ENCODE peak calls at places on chromosomes 4 and X, in five cellular contexts. V is Panc1, S is spleen, C is stomach, D is endothelial cell of umbilical vein. G is an unnamed sample.

GRCh38 chrX:144798972-144799371 is 448.3 kb upstream of the SPANXN1 start:
- DNase-seq in V (no peak), S (no peak), C (no peak), D (no peak), G (no peak)

GRCh38 chr4:26583865-26584652 is at the start of gene TBC1D19:
- DNase-seq in V (peak), S (peak), C (peak), D (peak), G (peak)

GRCh38 chr4:4328840-4329239 is 38.8 kb downstream of the ZBTB49 start:
- DNase-seq in V (no peak), S (no peak), C (no peak), D (no peak), G (no peak)

GRCh38 chrX:106862972-106863688 is 40.0 kb downstream of the RIPPLY1 start:
- DNase-seq in V (peak), S (peak), C (peak), D (peak), G (peak)

GRCh38 chrX:70476934-70477733 is 32.5 kb downstream of the DLG3 start:
- DNase-seq in V (no peak), S (no peak), C (peak), D (peak), G (no peak)

GRCh38 chrX:24491741-24492140 is 26.7 kb downstream of the PDK3 start:
- DNase-seq in V (no peak), S (no peak), C (no peak), D (no peak), G (no peak)

GRCh38 chrX:24396236-24396929 is 35.9 kb downstream of the SUPT20HL1 start:
- DNase-seq in V (no peak), S (no peak), C (no peak), D (peak), G (no peak)

GRCh38 chr4:173807347-173807746 is 277.3 kb upstream of the HAND2 start:
- DNase-seq in V (no peak), S (no peak), C (no peak), D (no peak), G (no peak)

GRCh38 chrX:118216488-118216887 is 99.9 kb upstream of the KLHL13 start:
- DNase-seq in V (no peak), S (no peak), C (peak), D (no peak), G (no peak)

GRCh38 chrX:40179333-40179732 is 81.6 kb upstream of the BCOR start:
- DNase-seq in V (no peak), S (peak), C (no peak), D (peak), G (peak)

GRCh38 chr4:188949608-188950007 is 810.4 kb downstream of the TRIML1 start:
- DNase-seq in V (no peak), S (no peak), C (no peak), D (no peak), G (no peak)

GRCh38 chr4:138727704-138728103 is 287.9 kb upstream of the NOCT start:
- DNase-seq in V (no peak), S (no peak), C (no peak), D (no peak), G (no peak)

GRCh38 chr4:23931489-23931830 is 41.6 kb upstream of the PPARGC1A start:
- DNase-seq in V (no peak), S (no peak), C (no peak), D (no peak), G (no peak)

GRCh38 chrX:143429021-143429570 is 88.2 kb downstream of the SPANXN3 start:
- DNase-seq in V (no peak), S (no peak), C (no peak), D (no peak), G (no peak)

GRCh38 chr4:17846256-17846655 is 35.5 kb downstream of the NCAPG start:
- DNase-seq in V (no peak), S (no peak), C (no peak), D (no peak), G (no peak)

GRCh38 chr4:120062663-120063195 is 3.9 kb downstream of the MAD2L1 start:
- DNase-seq in V (no peak), S (no peak), C (no peak), D (no peak), G (no peak)

GRCh38 chrX:65643786-65644111 is 23.7 kb upstream of the MSN start:
- DNase-seq in V (no peak), S (no peak), C (no peak), D (no peak), G (no peak)

GRCh38 chrX:65643046-65643785 is 24.2 kb upstream of the MSN start:
- DNase-seq in V (no peak), S (no peak), C (no peak), D (peak), G (no peak)

GRCh38 chrX:65647801-65648200 is 19.7 kb upstream of the MSN start:
- DNase-seq in V (no peak), S (no peak), C (no peak), D (no peak), G (no peak)

GRCh38 chrX:65644621-65645287 is 22.7 kb upstream of the MSN start:
- DNase-seq in V (no peak), S (no peak), C (peak), D (peak), G (no peak)
- H3K27ac ChIP-seq in V (no peak), S (no peak), C (peak), D (peak), G (no peak)

DNA sequence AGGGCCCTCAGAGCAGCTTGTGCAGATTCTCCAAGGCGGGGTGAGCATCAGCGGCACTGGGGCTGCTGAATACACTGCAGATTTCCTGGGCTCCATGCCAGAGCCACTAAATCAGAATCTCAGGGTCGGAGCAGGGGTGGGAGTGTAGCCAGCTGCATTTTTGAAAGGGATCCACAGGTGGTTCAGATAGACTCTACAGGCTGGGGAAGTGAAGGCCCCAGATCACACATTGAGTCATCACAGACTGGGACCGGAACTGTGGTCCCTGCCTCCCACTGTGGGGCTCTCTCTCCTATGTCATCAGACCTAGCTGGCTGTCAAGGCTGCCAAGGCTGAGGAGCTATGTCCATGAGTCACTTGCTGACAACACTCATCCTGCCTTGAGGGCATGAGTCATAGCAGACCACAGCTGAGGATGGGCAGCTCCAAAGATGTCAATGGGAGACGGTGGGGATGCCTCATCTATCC is 162.3 kb upstream of the MAMLD1 start:
- DNase-seq in V (peak), S (peak), C (no peak), D (peak), G (peak)
- TF ChIP-seq POLR2AphosphoS5 in V (no peak), S (no peak), C (peak), D (peak), G (no peak)

GRCh38 chr4:13617801-13618200 is 9.7 kb downstream of the BOD1L1 start:
- DNase-seq in V (no peak), S (no peak), C (no peak), D (no peak), G (no peak)

GRCh38 chr4:13612569-13612968 is 15.0 kb downstream of the BOD1L1 start:
- DNase-seq in V (no peak), S (no peak), C (no peak), D (no peak), G (no peak)

GRCh38 chr4:13618212-13618806 is 9.2 kb downstream of the BOD1L1 start:
- DNase-seq in V (no peak), S (no peak), C (no peak), D (no peak), G (no peak)

GRCh38 chr4:13616597-13616996 is 10.9 kb downstream of the BOD1L1 start:
- DNase-seq in V (no peak), S (no peak), C (no peak), D (no peak), G (no peak)

GRCh38 chr4:13615162-13615561 is 12.4 kb downstream of the BOD1L1 start:
- DNase-seq in V (no peak), S (no peak), C (no peak), D (no peak), G (peak)
- H3K27ac ChIP-seq in V (no peak), S (peak), C (no peak), D (no peak), G (peak)

DNA sequence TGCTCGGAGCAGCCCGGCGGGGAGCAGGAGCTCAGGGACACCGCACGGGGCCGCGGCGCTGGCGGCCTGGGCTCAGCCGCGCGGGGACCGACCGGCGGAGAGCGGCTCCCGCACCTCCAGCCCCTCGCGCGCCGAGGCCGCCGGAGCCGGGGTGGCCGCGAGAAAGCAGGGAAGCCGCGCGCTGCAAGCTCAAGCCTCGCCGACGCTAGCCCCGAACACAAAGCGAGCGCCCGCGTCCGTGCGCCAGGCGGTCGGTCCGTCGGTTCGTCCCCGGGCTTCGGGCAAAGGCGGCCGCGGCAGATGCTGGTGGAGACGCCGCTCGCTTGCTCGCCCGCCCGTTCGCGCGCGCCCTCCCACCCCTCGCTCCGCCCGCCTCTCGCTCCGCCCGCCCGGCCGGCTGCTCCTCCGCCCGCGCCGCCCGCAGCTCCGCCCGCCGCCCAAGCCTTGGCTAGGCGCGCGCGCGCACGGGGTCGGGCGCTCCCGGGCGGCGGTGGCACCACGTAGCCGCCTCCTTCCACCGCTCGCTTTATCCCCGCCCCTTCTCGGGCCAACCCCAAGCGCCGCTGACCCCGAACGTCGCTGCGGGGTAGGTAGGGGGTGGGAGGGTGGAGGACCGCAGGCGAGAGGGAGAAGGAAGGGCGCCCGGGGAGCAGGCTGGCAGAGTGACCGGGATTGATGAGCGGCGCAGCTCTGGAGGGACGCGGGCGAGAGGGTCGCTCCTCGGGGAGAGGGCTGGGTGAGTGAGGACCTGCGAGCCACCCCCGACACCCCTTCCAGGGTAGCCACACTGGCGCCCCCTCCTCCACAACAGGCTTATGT is at the start of gene TSPAN5:
- DNase-seq in V (no peak), S (peak), C (peak), D (peak), G (no peak)
- TF ChIP-seq POLR2AphosphoS5 in V (peak), S (peak), C (peak), D (peak), G (no peak)

DNA sequence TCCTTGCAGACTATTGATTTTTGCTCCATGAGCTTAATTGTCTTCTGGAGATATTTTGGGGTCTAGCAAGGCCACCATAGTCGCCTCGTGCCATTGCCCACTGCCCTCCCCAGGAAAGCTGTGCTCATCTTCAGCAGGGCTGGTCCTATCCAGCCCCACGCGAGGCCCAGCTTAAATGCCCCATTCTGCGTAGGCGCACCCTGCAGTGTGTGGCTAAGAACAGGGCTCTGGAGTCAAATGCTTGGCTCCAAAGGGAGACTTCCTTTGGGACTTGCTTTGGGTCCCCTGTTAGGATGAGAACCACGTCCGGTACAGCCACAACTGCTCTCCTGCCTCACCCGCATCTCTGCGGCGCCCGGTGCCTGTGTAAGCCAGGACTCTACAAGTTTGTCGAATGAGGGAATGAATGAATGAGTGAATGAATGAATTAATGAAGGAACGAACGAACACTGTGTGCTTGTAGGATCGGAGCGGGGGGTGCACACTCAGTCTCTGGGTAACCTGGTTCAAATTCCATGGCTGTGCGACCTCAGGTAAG is 201.3 kb upstream of the PSAPL1 start:
- DNase-seq in V (no peak), S (no peak), C (no peak), D (no peak), G (no peak)
- H3K27ac ChIP-seq in V (no peak), S (no peak), C (no peak), D (no peak), G (peak)

GRCh38 chr4:8393593-8394038 is 46.9 kb downstream of the ACOX3 start:
- DNase-seq in V (peak), S (no peak), C (no peak), D (peak), G (no peak)
- TF ChIP-seq POLR2AphosphoS5 in V (no peak), S (no peak), C (peak), D (peak), G (no peak)

GRCh38 chr4:56215901-56216300 is 171.4 kb downstream of the AASDH start:
- DNase-seq in V (no peak), S (no peak), C (peak), D (peak), G (no peak)
- H3K27ac ChIP-seq in V (no peak), S (no peak), C (no peak), D (no peak), G (no peak)

DNA sequence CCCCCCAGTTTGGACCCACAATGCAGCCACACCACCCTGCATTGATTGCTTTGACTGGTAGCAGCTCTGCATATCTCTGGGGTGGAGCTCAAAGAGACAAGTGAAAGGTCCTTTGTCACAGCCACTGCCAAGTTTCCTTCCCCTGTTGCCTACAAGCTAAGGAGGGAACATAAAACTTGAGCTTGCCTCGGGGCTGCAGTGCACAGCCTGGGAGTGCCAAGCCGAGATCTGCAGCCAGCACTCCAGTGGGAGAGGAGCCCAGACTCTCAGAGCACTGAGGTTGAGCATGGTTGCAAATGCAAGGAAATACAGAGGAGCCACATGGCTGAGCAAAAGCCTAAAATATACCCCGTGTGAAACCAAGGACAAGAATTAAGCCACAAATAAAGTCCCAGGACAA is 142.2 kb downstream of the DKK2 start:
- DNase-seq in V (no peak), S (no peak), C (no peak), D (no peak), G (no peak)
- TF ChIP-seq POLR2AphosphoS5 in V (no peak), S (no peak), C (no peak), D (no peak), G (no peak)

GRCh38 chr4:41026971-41027370 is 187.4 kb downstream of the APBB2 start:
- DNase-seq in V (no peak), S (no peak), C (no peak), D (no peak), G (no peak)

GRCh38 chr4:41024556-41025491 is 189.5 kb downstream of the APBB2 start:
- DNase-seq in V (no peak), S (no peak), C (no peak), D (peak), G (no peak)

GRCh38 chr4:41025824-41026223 is 188.5 kb downstream of the APBB2 start:
- DNase-seq in V (no peak), S (no peak), C (no peak), D (no peak), G (no peak)

GRCh38 chr4:41029098-41029497 is 185.2 kb downstream of the APBB2 start:
- DNase-seq in V (no peak), S (no peak), C (no peak), D (peak), G (no peak)

GRCh38 chr4:41028392-41029076 is 185.8 kb downstream of the APBB2 start:
- DNase-seq in V (no peak), S (no peak), C (no peak), D (peak), G (no peak)
- H3K27ac ChIP-seq in V (no peak), S (peak), C (peak), D (peak), G (no peak)

DNA sequence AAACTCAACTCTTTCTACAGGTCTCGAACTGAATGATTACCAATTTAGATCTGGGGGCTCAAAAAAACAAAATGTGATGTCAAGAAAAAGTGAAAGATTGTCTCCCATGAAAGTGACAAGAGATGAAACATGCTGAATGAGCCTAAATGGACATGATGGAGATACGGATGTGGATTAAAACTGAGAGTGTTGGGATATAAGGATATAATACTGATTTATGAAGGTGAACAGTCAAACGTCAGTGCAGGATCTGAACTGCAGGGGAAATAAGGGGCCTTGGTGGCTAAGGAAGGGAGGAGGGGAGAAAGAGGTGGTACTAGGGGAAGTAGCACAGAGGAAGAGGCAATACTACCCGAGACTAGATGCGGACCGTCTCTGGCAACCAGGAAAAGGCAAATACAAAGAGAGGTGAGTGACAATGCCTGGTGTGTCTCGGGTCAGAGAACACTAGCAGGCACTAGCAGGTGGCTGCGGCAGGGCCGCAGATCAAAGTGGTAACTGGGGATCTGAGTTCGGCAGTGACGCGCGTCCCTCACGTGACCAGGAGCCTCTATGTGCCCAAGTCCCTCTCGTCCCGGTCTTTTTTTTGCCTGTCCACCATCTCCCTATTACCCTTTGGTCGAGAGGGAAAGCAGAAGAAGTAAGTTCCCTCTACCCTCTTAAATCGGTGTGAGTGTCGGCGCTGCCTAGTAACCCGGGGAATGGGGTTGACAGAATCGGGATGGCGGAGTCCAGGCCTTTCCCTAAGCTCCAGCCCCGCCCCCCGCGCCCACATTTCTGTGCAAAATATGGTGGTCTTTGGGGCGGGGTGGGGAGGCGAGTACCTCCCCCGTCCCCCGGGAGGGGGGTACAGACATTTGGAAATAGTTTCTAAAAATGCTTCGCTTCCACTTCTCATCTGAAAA is at the start of gene TCEAL1:
- DNase-seq in V (no peak), S (peak), C (peak), D (peak), G (no peak)
- TF ChIP-seq POLR2AphosphoS5 in V (no peak), S (no peak), C (peak), D (no peak), G (no peak)